ENCODE peak calls at places on chromosomes 3 and 15, in five cellular contexts. G, M, W, D and H are unnamed samples. For H3K27me3, the result is how much of the 10 kb centered on the place peaks cover.

GRCh38 chr3:56923546-56924224 is 121.9 kb upstream of the ARHGEF3 start:
- DNase-seq in G (peak), M (no peak), W (peak), D (peak), H (no peak)

GRCh38 chr15:101503296-101503599 is 13.7 kb upstream of the PCSK6 start:
- DNase-seq in G (no peak), M (no peak), W (no peak), D (no peak), H (no peak)

GRCh38 chr3:13420817-13421755 is 964 bp upstream of the NUP210 start:
- DNase-seq in G (peak), M (no peak), W (no peak), D (no peak), H (no peak)

GRCh38 chr3:143127801-143128200 is 8.2 kb downstream of the CHST2 start:
- DNase-seq in G (no peak), M (no peak), W (no peak), D (no peak), H (no peak)

GRCh38 chr3:189724366-189724765 is 93.2 kb downstream of the TP63 start:
- DNase-seq in G (no peak), M (no peak), W (no peak), D (no peak), H (no peak)

GRCh38 chr3:127544806-127545545 is 45.6 kb downstream of the TPRA1 start:
- DNase-seq in G (peak), M (peak), W (no peak), D (no peak), H (no peak)

GRCh38 chr15:90320885-90321278 is 31.2 kb upstream of the ZNF774 start:
- DNase-seq in G (no peak), M (no peak), W (no peak), D (no peak), H (no peak)

GRCh38 chr3:49609815-49610214 is 55.5 kb downstream of the BSN start:
- DNase-seq in G (no peak), M (no peak), W (no peak), D (no peak), H (no peak)

GRCh38 chr3:120440001-120440703 is 10.6 kb downstream of the FSTL1 start:
- DNase-seq in G (no peak), M (no peak), W (no peak), D (no peak), H (no peak)

GRCh38 chr3:33440328-33440577 is at the start of gene UBP1:
- DNase-seq in G (no peak), M (peak), W (no peak), D (no peak), H (no peak)

GRCh38 chr3:15215996-15216395 is 9.9 kb downstream of the CAPN7 start:
- DNase-seq in G (no peak), M (no peak), W (no peak), D (no peak), H (no peak)

GRCh38 chr3:117681619-117682018 is 972.0 kb downstream of the TUSC7 start:
- DNase-seq in G (no peak), M (no peak), W (no peak), D (no peak), H (no peak)

GRCh38 chr3:131914090-131914691 is 120.6 kb downstream of the CPNE4 start:
- DNase-seq in G (no peak), M (no peak), W (no peak), D (no peak), H (no peak)

GRCh38 chr3:14533457-14533958 is 6.6 kb downstream of the GRIP2 start:
- DNase-seq in G (no peak), M (peak), W (no peak), D (no peak), H (no peak)

GRCh38 chr15:42057744-42058646 is 36.4 kb downstream of the PLA2G4D start:
- DNase-seq in G (peak), M (no peak), W (no peak), D (no peak), H (no peak)

GRCh38 chr3:42492508-42493080 is 9.8 kb upstream of the VIPR1 start:
- DNase-seq in G (peak), M (no peak), W (no peak), D (peak), H (no peak)

GRCh38 chr3:176088962-176089383 is 1108.3 kb downstream of the TBL1XR1 start:
- DNase-seq in G (no peak), M (no peak), W (no peak), D (no peak), H (no peak)

GRCh38 chr15:88800026-88800425 is 3.2 kb upstream of the ACAN start:
- DNase-seq in G (no peak), M (no peak), W (no peak), D (no peak), H (no peak)

GRCh38 chr3:16512435-16513140 is 911 bp downstream of the RFTN1 start:
- DNase-seq in G (peak), M (peak), W (no peak), D (peak), H (peak)

GRCh38 chr3:185539934-185540333 is 12.5 kb downstream of the LIPH start:
- DNase-seq in G (no peak), M (no peak), W (no peak), D (no peak), H (no peak)

GRCh38 chr3:58585994-58586393 is 8.8 kb upstream of the FAM107A start:
- DNase-seq in G (no peak), M (no peak), W (no peak), D (no peak), H (no peak)

GRCh38 chr15:62904041-62904440 is 138.5 kb upstream of the TPM1 start:
- DNase-seq in G (no peak), M (no peak), W (no peak), D (no peak), H (no peak)
- H3K27me3 ChIP-seq in G (under half), M (under half), W (under half), D (under half), H (under half)

DNA sequence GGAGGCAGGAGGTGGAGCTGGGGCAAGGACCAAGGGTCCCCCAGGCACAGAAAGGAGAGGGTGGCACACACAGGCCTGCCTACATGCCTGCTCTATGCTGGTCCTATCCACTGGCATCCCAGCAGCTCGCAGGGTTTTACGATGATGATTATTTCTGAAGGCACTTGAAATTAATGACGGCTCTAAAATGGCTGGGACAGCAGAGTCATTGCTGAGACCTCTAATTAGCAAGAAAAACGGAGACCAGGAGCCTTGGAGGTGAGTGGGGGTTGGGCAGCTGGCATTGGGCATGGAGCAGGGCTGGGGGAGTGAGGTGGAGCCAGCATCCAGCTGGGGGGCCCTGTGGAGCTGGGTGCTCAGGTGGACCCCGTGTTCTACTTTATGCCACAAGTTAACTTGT is 3.5 kb upstream of the LINGO1 start:
- DNase-seq in G (no peak), M (peak), W (no peak), D (no peak), H (no peak)
- H3K27me3 ChIP-seq in G (under half), M (half or more), W (under half), D (under half), H (under half)

GRCh38 chr15:66110788-66111187 is 142.8 kb downstream of the MEGF11 start:
- DNase-seq in G (no peak), M (no peak), W (no peak), D (no peak), H (no peak)

GRCh38 chr15:66108483-66109270 is 144.9 kb downstream of the MEGF11 start:
- DNase-seq in G (no peak), M (no peak), W (no peak), D (no peak), H (no peak)

GRCh38 chr15:66112388-66112787 is 141.2 kb downstream of the MEGF11 start:
- DNase-seq in G (no peak), M (no peak), W (no peak), D (no peak), H (no peak)

GRCh38 chr15:66107070-66107469 is 146.5 kb downstream of the MEGF11 start:
- DNase-seq in G (no peak), M (no peak), W (no peak), D (no peak), H (no peak)

DNA sequence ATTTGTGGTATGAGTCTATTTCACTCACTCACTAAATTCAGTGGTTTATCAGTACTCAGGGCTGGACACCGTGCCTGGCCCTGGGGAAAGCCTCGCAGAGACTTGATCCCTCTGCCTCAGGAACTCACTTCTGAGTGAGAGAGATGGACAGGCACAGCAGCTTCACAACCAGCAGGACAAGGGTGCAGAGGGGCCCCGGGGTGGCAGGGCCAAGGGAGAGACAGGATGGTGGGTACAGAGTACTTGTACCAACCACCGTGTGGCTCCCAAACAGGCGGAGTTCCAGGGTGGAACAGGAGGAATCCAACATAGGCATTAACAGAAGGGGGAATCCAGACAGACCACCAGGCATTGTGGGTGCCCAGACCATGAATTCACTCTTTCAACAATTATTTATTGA is 143.7 kb downstream of the MEGF11 start:
- DNase-seq in G (no peak), M (no peak), W (no peak), D (no peak), H (no peak)
- H3K27me3 ChIP-seq in G (under half), M (under half), W (under half), D (under half), H (under half)

GRCh38 chr3:122987726-122988319 is 39.7 kb downstream of the SEMA5B start:
- DNase-seq in G (no peak), M (no peak), W (no peak), D (no peak), H (no peak)
- H3K27me3 ChIP-seq in G (under half), M (under half), W (half or more), D (under half), H (half or more)

GRCh38 chr15:96054029-96054428 is 276.5 kb upstream of the NR2F2 start:
- DNase-seq in G (no peak), M (no peak), W (no peak), D (no peak), H (no peak)
- H3K27me3 ChIP-seq in G (under half), M (under half), W (under half), D (under half), H (under half)

DNA sequence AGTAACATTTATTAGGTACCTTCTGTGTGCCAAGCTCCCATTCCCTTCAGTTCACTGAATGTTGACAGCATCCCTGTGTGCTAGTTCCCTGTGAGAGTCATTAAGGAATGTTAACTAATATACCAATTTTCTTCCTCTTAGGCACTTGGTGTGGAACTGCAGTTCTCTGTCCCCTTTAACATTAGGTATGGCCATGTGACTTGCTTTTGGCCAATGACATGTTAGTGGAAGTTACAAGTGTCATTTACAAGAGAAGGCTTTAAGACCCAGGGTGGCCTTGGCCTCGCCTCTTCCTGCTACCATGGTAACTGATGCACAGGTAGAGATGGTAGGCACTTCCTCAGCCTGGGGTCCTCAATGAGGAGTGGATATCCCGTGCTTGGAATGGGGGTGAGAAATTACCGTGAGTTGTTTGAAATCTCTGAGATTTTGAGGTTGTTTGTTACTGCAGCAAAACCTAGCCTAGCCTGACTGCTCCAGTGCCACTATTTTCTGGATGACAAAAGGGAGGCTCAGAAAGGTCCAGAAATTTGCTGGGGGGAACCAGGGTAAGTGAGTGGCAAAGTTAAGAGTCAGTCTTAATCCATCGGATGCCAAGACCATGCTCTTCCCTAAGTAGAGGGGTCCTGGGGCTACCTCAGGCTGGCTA is 21.2 kb upstream of the LINGO1 start:
- DNase-seq in G (no peak), M (no peak), W (no peak), D (no peak), H (no peak)
- H3K27me3 ChIP-seq in G (under half), M (under half), W (under half), D (under half), H (under half)

GRCh38 chr15:34760909-34761308 is 6.1 kb upstream of the GJD2 start:
- DNase-seq in G (no peak), M (no peak), W (no peak), D (no peak), H (no peak)

GRCh38 chr15:34757262-34757661 is 2.5 kb upstream of the GJD2 start:
- DNase-seq in G (no peak), M (no peak), W (no peak), D (no peak), H (no peak)

GRCh38 chr15:34759347-34759746 is 4.5 kb upstream of the GJD2 start:
- DNase-seq in G (no peak), M (no peak), W (no peak), D (no peak), H (no peak)

GRCh38 chr15:34755419-34755773 is 598 bp upstream of the GJD2 start:
- DNase-seq in G (no peak), M (no peak), W (no peak), D (no peak), H (no peak)

GRCh38 chr15:34759992-34760391 is 5.2 kb upstream of the GJD2 start:
- DNase-seq in G (no peak), M (no peak), W (no peak), D (no peak), H (no peak)
- H3K27me3 ChIP-seq in G (under half), M (half or more), W (half or more), D (under half), H (under half)

GRCh38 chr3:170585937-170586310 is at the start of gene SLC7A14:
- DNase-seq in G (no peak), M (no peak), W (no peak), D (no peak), H (no peak)
- H3K27me3 ChIP-seq in G (under half), M (half or more), W (under half), D (half or more), H (under half)